ENCODE peak calls at places on chromosomes 1 and 21, in six cellular contexts. D is bronchial epithelial cell, L is keratinocyte, Q is suprapubic skin, Z is spleen, S is tibial artery. G is an unnamed sample.

GRCh38 chr1:212649020-212649419 is 40.5 kb downstream of the ATF3 start:
- DNase-seq in D (no peak), L (no peak), Q (no peak), Z (no peak), S (no peak), G (no peak)

GRCh38 chr1:234243872-234244271 is 129.4 kb upstream of the COA6 start:
- DNase-seq in D (no peak), L (no peak), Q (no peak), Z (no peak), S (no peak), G (no peak)

GRCh38 chr21:44065428-44065827 is 41.8 kb upstream of the PWP2 start:
- DNase-seq in D (peak), L (no peak), Q (peak), Z (peak), S (no peak), G (peak)

GRCh38 chr1:20426923-20427322 is 59.1 kb downstream of the CAMK2N1 start:
- DNase-seq in D (peak), L (peak), Q (peak), Z (no peak), S (no peak), G (peak)

GRCh38 chr1:224736619-224737352 is 120.7 kb downstream of the CNIH3 start:
- DNase-seq in D (peak), L (no peak), Q (no peak), Z (no peak), S (peak), G (no peak)

GRCh38 chr1:103496014-103496635 is 29.4 kb upstream of the RNPC3 start:
- DNase-seq in D (peak), L (no peak), Q (no peak), Z (no peak), S (no peak), G (peak)

GRCh38 chr1:165857046-165857801 is 29.8 kb downstream of the UCK2 start:
- DNase-seq in D (peak), L (no peak), Q (no peak), Z (no peak), S (no peak), G (peak)

GRCh38 chr1:29643838-29644440 is 407.6 kb downstream of the PTPRU start:
- DNase-seq in D (no peak), L (no peak), Q (no peak), Z (no peak), S (no peak), G (no peak)

GRCh38 chr1:183734600-183735036 is 70.3 kb upstream of the RGL1 start:
- DNase-seq in D (no peak), L (no peak), Q (no peak), Z (no peak), S (peak), G (no peak)

GRCh38 chr1:44630116-44630515 is 44.2 kb downstream of the TMEM53 start:
- DNase-seq in D (peak), L (no peak), Q (no peak), Z (no peak), S (no peak), G (peak)

GRCh38 chr1:26787381-26787705 is 407 bp upstream of the PIGV start:
- DNase-seq in D (peak), L (no peak), Q (no peak), Z (no peak), S (no peak), G (no peak)

GRCh38 chr1:72230746-72231145 is 51.6 kb downstream of the NEGR1 start:
- DNase-seq in D (peak), L (no peak), Q (no peak), Z (no peak), S (no peak), G (peak)

GRCh38 chr1:84613026-84613425 is 38.8 kb upstream of the CTBS start:
- DNase-seq in D (peak), L (no peak), Q (no peak), Z (no peak), S (no peak), G (peak)

GRCh38 chr1:42743302-42744029 is 3.4 kb upstream of the CLDN19 start:
- DNase-seq in D (peak), L (peak), Q (peak), Z (no peak), S (no peak), G (peak)

GRCh38 chr1:226154593-226154992 is 31.9 kb downstream of the ACBD3 start:
- DNase-seq in D (no peak), L (no peak), Q (no peak), Z (no peak), S (no peak), G (no peak)

GRCh38 chr1:226148121-226148648 is 38.4 kb downstream of the ACBD3 start:
- DNase-seq in D (no peak), L (no peak), Q (no peak), Z (no peak), S (no peak), G (no peak)

GRCh38 chr1:226144045-226144444 is 42.5 kb downstream of the ACBD3 start:
- DNase-seq in D (no peak), L (no peak), Q (no peak), Z (no peak), S (no peak), G (no peak)

GRCh38 chr1:226149806-226150205 is 36.7 kb downstream of the ACBD3 start:
- DNase-seq in D (no peak), L (no peak), Q (no peak), Z (no peak), S (no peak), G (peak)
- TF ChIP-seq CTCF in D (no peak), L (no peak), Q (no peak), Z (no peak), S (no peak), G (no peak)

GRCh38 chr1:14923400-14924011 is 230.0 kb upstream of the TMEM51 start:
- DNase-seq in D (no peak), L (no peak), Q (no peak), Z (no peak), S (no peak), G (no peak)
- H3K4me3 ChIP-seq in D (peak), L (peak), Q (peak), Z (peak), S (peak), G (peak)

GRCh38 chr1:14769486-14770274 is 171.2 kb downstream of the KAZN start:
- DNase-seq in D (no peak), L (no peak), Q (no peak), Z (no peak), S (no peak), G (no peak)
- TF ChIP-seq CTCF in D (no peak), L (no peak), Q (no peak), Z (no peak), S (no peak), G (no peak)

DNA sequence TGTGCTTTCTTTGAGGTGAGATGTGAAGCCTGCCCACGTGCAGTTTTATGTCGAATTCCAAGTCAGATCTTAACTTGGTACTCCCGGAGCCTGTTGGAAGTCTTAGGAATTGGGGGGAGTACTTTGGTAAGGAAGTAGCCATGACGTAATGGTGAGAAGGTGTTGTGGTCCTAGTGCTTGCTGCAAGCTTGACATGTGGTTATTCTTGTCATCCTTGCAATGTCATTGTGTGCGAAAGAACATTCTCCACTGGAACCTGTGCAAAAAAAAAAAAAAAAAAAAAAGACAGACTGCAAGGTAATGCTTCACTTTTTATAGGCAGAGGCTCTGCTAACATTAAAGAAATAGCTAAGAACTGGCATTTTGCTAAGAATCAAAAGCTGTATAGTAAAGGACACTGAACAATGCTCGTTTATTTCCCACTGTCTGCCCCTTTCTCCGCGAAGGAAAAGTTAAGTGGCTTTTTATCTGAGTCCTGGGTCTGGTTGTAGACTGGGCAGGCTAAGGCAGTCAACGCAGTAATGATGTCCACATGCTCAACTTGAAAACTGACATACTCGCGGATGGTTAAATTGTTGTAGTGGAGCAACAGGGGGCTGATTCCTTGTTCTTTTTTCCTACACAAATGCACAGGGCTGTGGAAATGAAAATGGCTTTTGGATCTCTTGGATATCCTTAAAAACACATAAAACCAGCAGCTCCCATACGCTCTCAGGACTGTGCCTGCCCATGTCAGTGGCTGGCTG is 2.1 kb downstream of the KAZN start:
- DNase-seq in D (no peak), L (no peak), Q (no peak), Z (no peak), S (no peak), G (no peak)
- H3K4me3 ChIP-seq in D (no peak), L (no peak), Q (no peak), Z (peak), S (no peak), G (no peak)

G was measured in epithelial cell of esophagus.